ENCODE peak calls at places on chromosome 14, in eight cellular contexts. One of them, this sample, is unnamed.
A peak's percentile ranks its signal among the peaks of the same experiment; 100 is the strongest.

GRCh38 chr14:68791078-68791983 is 1.5 kb downstream of the ZFP36L1 start:
- DNase-seq in fibroblast of lung: peak; percentile 54
- DNase-seq in keratinocyte: no peak
- DNase-seq in body of pancreas: no peak
- DNase-seq in tibial nerve: no peak
- DNase-seq in heart left ventricle: peak; percentile 28
- DNase-seq in SJSA1: no peak
- DNase-seq in cardiac muscle cell: no peak
- DNase-seq in this sample: no peak

GRCh38 chr14:32588448-32589320 is 259.6 kb downstream of the AKAP6 start:
- DNase-seq in fibroblast of lung: peak; percentile 81
- DNase-seq in keratinocyte: no peak
- DNase-seq in body of pancreas: peak; percentile 17
- DNase-seq in tibial nerve: no peak
- DNase-seq in heart left ventricle: no peak
- DNase-seq in SJSA1: no peak
- DNase-seq in cardiac muscle cell: peak; percentile 22
- DNase-seq in this sample: no peak

GRCh38 chr14:102622262-102622885 is 29.9 kb downstream of the RCOR1 start:
- DNase-seq in fibroblast of lung: no peak
- DNase-seq in keratinocyte: no peak
- DNase-seq in body of pancreas: no peak
- DNase-seq in tibial nerve: no peak
- DNase-seq in heart left ventricle: no peak
- DNase-seq in SJSA1: no peak
- DNase-seq in cardiac muscle cell: peak; percentile 18
- DNase-seq in this sample: no peak

GRCh38 chr14:99251721-99252120 is 20.3 kb downstream of the BCL11B start:
- DNase-seq in fibroblast of lung: no peak
- DNase-seq in keratinocyte: no peak
- DNase-seq in body of pancreas: no peak
- DNase-seq in tibial nerve: no peak
- DNase-seq in heart left ventricle: no peak
- DNase-seq in SJSA1: no peak
- DNase-seq in cardiac muscle cell: no peak
- DNase-seq in this sample: no peak

GRCh38 chr14:68147331-68147730 is 327.8 kb downstream of the RAD51B start:
- DNase-seq in fibroblast of lung: peak; percentile 57
- DNase-seq in keratinocyte: no peak
- DNase-seq in body of pancreas: no peak
- DNase-seq in tibial nerve: no peak
- DNase-seq in heart left ventricle: no peak
- DNase-seq in SJSA1: no peak
- DNase-seq in cardiac muscle cell: no peak
- DNase-seq in this sample: no peak

GRCh38 chr14:22391908-22392307 is 197.1 kb downstream of the DAD1 start:
- DNase-seq in fibroblast of lung: peak; percentile 70
- DNase-seq in keratinocyte: no peak
- DNase-seq in body of pancreas: peak; percentile 73
- DNase-seq in tibial nerve: peak; percentile 54
- DNase-seq in heart left ventricle: peak; percentile 60
- DNase-seq in SJSA1: peak; percentile 76
- DNase-seq in cardiac muscle cell: peak; percentile 68
- DNase-seq in this sample: peak; percentile 64

GRCh38 chr14:34051966-34052657 is 101.2 kb upstream of the EGLN3 start:
- DNase-seq in fibroblast of lung: peak; percentile 12
- DNase-seq in keratinocyte: peak; percentile 85
- DNase-seq in body of pancreas: no peak
- DNase-seq in tibial nerve: peak; percentile 26
- DNase-seq in heart left ventricle: no peak
- DNase-seq in SJSA1: no peak
- DNase-seq in cardiac muscle cell: no peak
- DNase-seq in this sample: peak; percentile 78

GRCh38 chr14:53458368-53458814 is 305.3 kb upstream of the DDHD1 start:
- DNase-seq in fibroblast of lung: peak; percentile 52
- DNase-seq in keratinocyte: peak; percentile 2
- DNase-seq in body of pancreas: no peak
- DNase-seq in tibial nerve: no peak
- DNase-seq in heart left ventricle: no peak
- DNase-seq in SJSA1: peak; percentile 52
- DNase-seq in cardiac muscle cell: no peak
- DNase-seq in this sample: peak; percentile 74

GRCh38 chr14:101235042-101235871 is 326.0 kb upstream of the DIO3 start:
- DNase-seq in fibroblast of lung: peak; percentile 41
- DNase-seq in keratinocyte: no peak
- DNase-seq in body of pancreas: peak; percentile 68
- DNase-seq in tibial nerve: peak; percentile 39
- DNase-seq in heart left ventricle: no peak
- DNase-seq in SJSA1: peak; percentile 62
- DNase-seq in cardiac muscle cell: peak; percentile 78
- DNase-seq in this sample: peak; percentile 54

GRCh38 chr14:53628747-53629146 is 327.9 kb downstream of the BMP4 start:
- DNase-seq in fibroblast of lung: no peak
- DNase-seq in keratinocyte: no peak
- DNase-seq in body of pancreas: no peak
- DNase-seq in tibial nerve: no peak
- DNase-seq in heart left ventricle: no peak
- DNase-seq in SJSA1: no peak
- DNase-seq in cardiac muscle cell: no peak
- DNase-seq in this sample: no peak

GRCh38 chr14:38252066-38252710 is 3.7 kb downstream of the CLEC14A start:
- DNase-seq in fibroblast of lung: peak; percentile 34
- DNase-seq in keratinocyte: no peak
- DNase-seq in body of pancreas: no peak
- DNase-seq in tibial nerve: no peak
- DNase-seq in heart left ventricle: no peak
- DNase-seq in SJSA1: no peak
- DNase-seq in cardiac muscle cell: no peak
- DNase-seq in this sample: no peak

GRCh38 chr14:85856430-85856829 is 326.5 kb downstream of the FLRT2 start:
- DNase-seq in fibroblast of lung: peak; percentile 5
- DNase-seq in keratinocyte: no peak
- DNase-seq in body of pancreas: no peak
- DNase-seq in tibial nerve: no peak
- DNase-seq in heart left ventricle: no peak
- DNase-seq in SJSA1: no peak
- DNase-seq in cardiac muscle cell: no peak
- DNase-seq in this sample: no peak

GRCh38 chr14:81446279-81447007 is 46.3 kb upstream of the STON2 start:
- DNase-seq in fibroblast of lung: no peak
- DNase-seq in keratinocyte: no peak
- DNase-seq in body of pancreas: no peak
- DNase-seq in tibial nerve: no peak
- DNase-seq in heart left ventricle: no peak
- DNase-seq in SJSA1: no peak
- DNase-seq in cardiac muscle cell: no peak
- DNase-seq in this sample: no peak

GRCh38 chr14:31968107-31968810 is 108.8 kb upstream of the ARHGAP5 start:
- DNase-seq in fibroblast of lung: no peak
- DNase-seq in keratinocyte: no peak
- DNase-seq in body of pancreas: no peak
- DNase-seq in tibial nerve: no peak
- DNase-seq in heart left ventricle: no peak
- DNase-seq in SJSA1: no peak
- DNase-seq in cardiac muscle cell: no peak
- DNase-seq in this sample: no peak

GRCh38 chr14:73295198-73295796 is 58.0 kb downstream of the PAPLN start:
- DNase-seq in fibroblast of lung: peak; percentile 65
- DNase-seq in keratinocyte: no peak
- DNase-seq in body of pancreas: no peak
- DNase-seq in tibial nerve: peak; percentile 55
- DNase-seq in heart left ventricle: no peak
- DNase-seq in SJSA1: no peak
- DNase-seq in cardiac muscle cell: peak; percentile 53
- DNase-seq in this sample: peak; percentile 37

GRCh38 chr14:39731912-39732311 is 299.7 kb upstream of the FBXO33 start:
- DNase-seq in fibroblast of lung: no peak
- DNase-seq in keratinocyte: no peak
- DNase-seq in body of pancreas: no peak
- DNase-seq in tibial nerve: no peak
- DNase-seq in heart left ventricle: no peak
- DNase-seq in SJSA1: no peak
- DNase-seq in cardiac muscle cell: no peak
- DNase-seq in this sample: peak; percentile 37

GRCh38 chr14:100317897-100318808 is 5.0 kb upstream of the SLC25A47 start:
- DNase-seq in fibroblast of lung: peak; percentile 46
- DNase-seq in keratinocyte: no peak
- DNase-seq in body of pancreas: peak; percentile 71
- DNase-seq in tibial nerve: peak; percentile 52
- DNase-seq in heart left ventricle: peak; percentile 80
- DNase-seq in SJSA1: peak; percentile 65
- DNase-seq in cardiac muscle cell: peak; percentile 55
- DNase-seq in this sample: no peak

GRCh38 chr14:36773558-36773957 is 111.9 kb downstream of the PAX9 start:
- DNase-seq in fibroblast of lung: no peak
- DNase-seq in keratinocyte: no peak
- DNase-seq in body of pancreas: no peak
- DNase-seq in tibial nerve: no peak
- DNase-seq in heart left ventricle: no peak
- DNase-seq in SJSA1: no peak
- DNase-seq in cardiac muscle cell: no peak
- DNase-seq in this sample: no peak

GRCh38 chr14:82070040-82070439 is 536.4 kb upstream of the SEL1L start:
- DNase-seq in fibroblast of lung: no peak
- DNase-seq in keratinocyte: no peak
- DNase-seq in body of pancreas: no peak
- DNase-seq in tibial nerve: no peak
- DNase-seq in heart left ventricle: no peak
- DNase-seq in SJSA1: no peak
- DNase-seq in cardiac muscle cell: no peak
- DNase-seq in this sample: no peak

DNA sequence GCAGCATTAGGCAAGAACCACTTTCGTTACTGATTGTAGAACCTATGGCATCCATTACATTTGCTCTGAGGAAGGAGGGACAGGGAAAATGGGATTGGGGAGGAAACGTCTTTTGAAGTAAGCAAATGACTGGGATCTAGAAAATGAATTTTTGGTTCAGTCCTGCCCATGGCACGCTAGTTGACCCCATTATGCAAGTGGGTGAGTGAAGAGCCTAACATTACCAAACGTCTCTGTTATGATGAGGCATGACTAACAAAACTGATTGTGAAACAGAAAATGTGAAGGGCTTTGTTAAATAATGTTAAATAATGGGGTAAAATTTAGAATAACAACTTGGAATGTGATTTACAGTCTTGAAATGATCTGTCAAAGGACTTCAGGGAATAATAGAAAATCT is 38.9 kb downstream of the CPSF2 start:
- DNase-seq in fibroblast of lung: peak; percentile 84
- DNase-seq in keratinocyte: no peak
- DNase-seq in body of pancreas: no peak
- DNase-seq in tibial nerve: peak; percentile 7
- DNase-seq in heart left ventricle: no peak
- DNase-seq in SJSA1: no peak
- DNase-seq in cardiac muscle cell: no peak
- DNase-seq in this sample: no peak
- H3K36me3 ChIP-seq in fibroblast of lung: peaks cover 7% of the 10 kb centered on the region
- H3K36me3 ChIP-seq in keratinocyte: peaks cover 7% of the 10 kb centered on the region
- H3K36me3 ChIP-seq in body of pancreas: peaks cover 34% of the 10 kb centered on the region
- H3K36me3 ChIP-seq in tibial nerve: no peaks in the 10 kb centered on the region
- H3K36me3 ChIP-seq in heart left ventricle: peaks cover 82% of the 10 kb centered on the region
- H3K36me3 ChIP-seq in SJSA1: peaks cover 84% of the 10 kb centered on the region
- H3K36me3 ChIP-seq in cardiac muscle cell: peaks cover 76% of the 10 kb centered on the region
- H3K36me3 ChIP-seq in this sample: no peaks in the 10 kb centered on the region

GRCh38 chr14:75906228-75906627 is 75.6 kb downstream of the TGFB3 start:
- DNase-seq in fibroblast of lung: no peak
- DNase-seq in keratinocyte: no peak
- DNase-seq in body of pancreas: no peak
- DNase-seq in tibial nerve: no peak
- DNase-seq in heart left ventricle: no peak
- DNase-seq in SJSA1: no peak
- DNase-seq in cardiac muscle cell: no peak
- DNase-seq in this sample: no peak
- H3K4me1 ChIP-seq in fibroblast of lung: peaks cover 2% of the 10 kb centered on the region
- H3K4me1 ChIP-seq in keratinocyte: peaks cover 4% of the 10 kb centered on the region
- H3K4me1 ChIP-seq in body of pancreas: no peaks in the 10 kb centered on the region
- H3K4me1 ChIP-seq in tibial nerve: no peaks in the 10 kb centered on the region
- H3K4me1 ChIP-seq in heart left ventricle: peaks cover 14% of the 10 kb centered on the region
- H3K4me1 ChIP-seq in SJSA1: no peaks in the 10 kb centered on the region
- H3K4me1 ChIP-seq in cardiac muscle cell: peaks cover 38% of the 10 kb centered on the region
- H3K4me1 ChIP-seq in this sample: peaks cover 10% of the 10 kb centered on the region

GRCh38 chr14:90275455-90275814 is 19.1 kb downstream of the PSMC1 start:
- DNase-seq in fibroblast of lung: no peak
- DNase-seq in keratinocyte: no peak
- DNase-seq in body of pancreas: no peak
- DNase-seq in tibial nerve: no peak
- DNase-seq in heart left ventricle: no peak
- DNase-seq in SJSA1: peak; percentile 27
- DNase-seq in cardiac muscle cell: no peak
- DNase-seq in this sample: no peak
- H3K36me3 ChIP-seq in fibroblast of lung: peaks cover 15% of the 10 kb centered on the region
- H3K36me3 ChIP-seq in keratinocyte: peaks cover 27% of the 10 kb centered on the region
- H3K36me3 ChIP-seq in body of pancreas: peaks cover 27% of the 10 kb centered on the region
- H3K36me3 ChIP-seq in tibial nerve: peaks cover 5% of the 10 kb centered on the region
- H3K36me3 ChIP-seq in heart left ventricle: peaks cover 63% of the 10 kb centered on the region
- H3K36me3 ChIP-seq in SJSA1: peaks cover 70% of the 10 kb centered on the region
- H3K36me3 ChIP-seq in cardiac muscle cell: peaks cover 30% of the 10 kb centered on the region
- H3K36me3 ChIP-seq in this sample: no peaks in the 10 kb centered on the region

GRCh38 chr14:55133416-55133815 is 4.4 kb downstream of the LGALS3 start:
- DNase-seq in fibroblast of lung: peak; percentile 68
- DNase-seq in keratinocyte: no peak
- DNase-seq in body of pancreas: no peak
- DNase-seq in tibial nerve: no peak
- DNase-seq in heart left ventricle: no peak
- DNase-seq in SJSA1: peak; percentile 60
- DNase-seq in cardiac muscle cell: no peak
- DNase-seq in this sample: no peak

GRCh38 chr14:55130194-55130550 is 1.1 kb downstream of the LGALS3 start:
- DNase-seq in fibroblast of lung: peak; percentile 38
- DNase-seq in keratinocyte: no peak
- DNase-seq in body of pancreas: peak; percentile 39
- DNase-seq in tibial nerve: no peak
- DNase-seq in heart left ventricle: no peak
- DNase-seq in SJSA1: no peak
- DNase-seq in cardiac muscle cell: no peak
- DNase-seq in this sample: peak; percentile 57

GRCh38 chr14:55129086-55129427 is at the start of gene LGALS3:
- DNase-seq in fibroblast of lung: peak; percentile 56
- DNase-seq in keratinocyte: no peak
- DNase-seq in body of pancreas: peak; percentile 82
- DNase-seq in tibial nerve: peak; percentile 61
- DNase-seq in heart left ventricle: peak; percentile 87
- DNase-seq in SJSA1: peak; percentile 64
- DNase-seq in cardiac muscle cell: peak; percentile 80
- DNase-seq in this sample: peak; percentile 70

GRCh38 chr14:55129428-55130193 is 559 bp downstream of the LGALS3 start:
- DNase-seq in fibroblast of lung: peak; percentile 59
- DNase-seq in keratinocyte: no peak
- DNase-seq in body of pancreas: peak; percentile 71
- DNase-seq in tibial nerve: peak; percentile 67
- DNase-seq in heart left ventricle: peak; percentile 80
- DNase-seq in SJSA1: peak; percentile 67
- DNase-seq in cardiac muscle cell: peak; percentile 51
- DNase-seq in this sample: peak; percentile 66

DNA sequence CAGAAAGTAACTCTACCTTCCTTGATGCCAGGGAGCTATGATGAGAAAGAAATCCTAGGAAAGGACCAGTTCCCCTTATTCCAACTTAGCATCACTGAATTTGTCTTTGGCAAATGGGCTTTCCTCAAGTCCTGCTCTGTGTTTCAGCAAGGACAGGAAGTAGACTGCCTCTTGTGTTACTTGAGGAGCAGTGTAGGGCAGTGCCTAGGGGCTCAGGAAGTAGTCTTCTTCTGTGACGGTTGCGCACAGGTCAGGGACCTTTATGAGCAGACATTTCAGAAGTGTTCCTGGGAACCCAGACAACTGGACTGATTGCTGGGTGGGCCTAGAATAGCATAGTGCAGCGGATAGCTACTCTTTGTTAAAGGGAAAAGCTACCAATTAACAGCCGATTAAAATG is 2.7 kb downstream of the LGALS3 start:
- DNase-seq in fibroblast of lung: no peak
- DNase-seq in keratinocyte: no peak
- DNase-seq in body of pancreas: no peak
- DNase-seq in tibial nerve: no peak
- DNase-seq in heart left ventricle: peak; percentile 51
- DNase-seq in SJSA1: no peak
- DNase-seq in cardiac muscle cell: no peak
- DNase-seq in this sample: no peak
- H3K4me1 ChIP-seq in fibroblast of lung: peaks cover 22% of the 10 kb centered on the region
- H3K4me1 ChIP-seq in keratinocyte: peaks cover 49% of the 10 kb centered on the region
- H3K4me1 ChIP-seq in body of pancreas: peaks cover 36% of the 10 kb centered on the region
- H3K4me1 ChIP-seq in tibial nerve: peaks cover 41% of the 10 kb centered on the region
- H3K4me1 ChIP-seq in heart left ventricle: peaks cover 73% of the 10 kb centered on the region
- H3K4me1 ChIP-seq in SJSA1: peaks cover 59% of the 10 kb centered on the region
- H3K4me1 ChIP-seq in cardiac muscle cell: no peaks in the 10 kb centered on the region
- H3K4me1 ChIP-seq in this sample: peaks cover 45% of the 10 kb centered on the region